ENCODE peak calls at places on chromosome 3, in eight cellular contexts. P is fibroblast of lung, K is H9, S is neuronal stem cell, Q is GM23248, L is HCT116, M is PC-9, U is K562. V is an unnamed sample.

GRCh38 chr3:74470313-74470712 is 144.1 kb downstream of the CNTN3 start:
- DNase-seq in P (no peak), K (no peak), S (no peak), Q (no peak), L (no peak), M (no peak), U (no peak), V (no peak)

GRCh38 chr3:88882121-88882520 is 225.3 kb upstream of the EPHA3 start:
- DNase-seq in P (no peak), K (no peak), S (no peak), Q (no peak), L (no peak), M (no peak), U (no peak), V (no peak)

GRCh38 chr3:112020653-112021052 is 13.9 kb upstream of the TMPRSS7 start:
- DNase-seq in P (no peak), K (no peak), S (peak), Q (no peak), L (no peak), M (no peak), U (no peak), V (no peak)

GRCh38 chr3:59133350-59133749 is 83.5 kb upstream of the CFAP20DC start:
- DNase-seq in P (peak), K (no peak), S (no peak), Q (peak), L (no peak), M (no peak), U (no peak), V (no peak)

GRCh38 chr3:5057857-5058324 is 64.2 kb upstream of the ARL8B start:
- DNase-seq in P (peak), K (peak), S (peak), Q (peak), L (peak), M (peak), U (peak), V (peak)

GRCh38 chr3:101646726-101647125 is 30.2 kb downstream of the ZBTB11 start:
- DNase-seq in P (peak), K (no peak), S (no peak), Q (peak), L (no peak), M (no peak), U (no peak), V (no peak)

GRCh38 chr3:37026851-37027250 is 33.5 kb downstream of the MLH1 start:
- DNase-seq in P (no peak), K (no peak), S (no peak), Q (no peak), L (no peak), M (no peak), U (no peak), V (no peak)

GRCh38 chr3:54951405-54951804 is 23.5 kb upstream of the LRTM1 start:
- DNase-seq in P (peak), K (peak), S (peak), Q (peak), L (no peak), M (no peak), U (peak), V (peak)

GRCh38 chr3:152773633-152774032 is 61.3 kb upstream of the P2RY1 start:
- DNase-seq in P (no peak), K (no peak), S (no peak), Q (no peak), L (no peak), M (no peak), U (no peak), V (no peak)

GRCh38 chr3:33360136-33360825 is 79.9 kb downstream of the UBP1 start:
- DNase-seq in P (peak), K (no peak), S (no peak), Q (peak), L (peak), M (peak), U (no peak), V (peak)

GRCh38 chr3:185320949-185321348 is 42.0 kb upstream of the MAP3K13 start:
- DNase-seq in P (no peak), K (no peak), S (no peak), Q (no peak), L (no peak), M (no peak), U (no peak), V (no peak)

GRCh38 chr3:53506110-53506762 is 11.8 kb downstream of the CACNA1D start:
- DNase-seq in P (no peak), K (no peak), S (no peak), Q (no peak), L (no peak), M (no peak), U (no peak), V (no peak)

GRCh38 chr3:25604107-25604805 is 60.5 kb downstream of the TOP2B start:
- DNase-seq in P (peak), K (no peak), S (no peak), Q (peak), L (no peak), M (peak), U (peak), V (peak)

DNA sequence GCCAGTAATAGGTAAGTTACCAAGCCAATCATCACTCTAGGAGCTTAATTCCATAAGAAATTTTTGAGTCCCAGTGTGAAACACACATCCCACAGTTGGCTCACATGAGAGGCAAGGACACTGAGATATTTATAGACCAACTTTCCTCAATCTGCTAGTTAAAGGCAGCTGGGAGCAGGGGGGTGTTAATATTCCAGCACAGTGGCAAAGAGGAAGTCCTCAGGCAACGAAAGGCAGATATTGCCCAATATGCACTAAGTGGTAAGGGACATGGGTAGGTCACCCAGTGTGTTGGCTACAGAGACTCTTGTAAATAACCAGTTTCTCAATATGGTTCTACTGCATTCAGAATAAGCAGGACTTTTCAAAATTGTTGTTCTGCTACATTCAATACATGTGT is 61.0 kb downstream of the TOP2B start:
- DNase-seq in P (peak), K (no peak), S (no peak), Q (peak), L (no peak), M (no peak), U (no peak), V (peak)
- H3K4me2 ChIP-seq in P (no peak), K (no peak), S (no peak), Q (peak), L (peak), M (no peak), U (no peak), V (no peak)

DNA sequence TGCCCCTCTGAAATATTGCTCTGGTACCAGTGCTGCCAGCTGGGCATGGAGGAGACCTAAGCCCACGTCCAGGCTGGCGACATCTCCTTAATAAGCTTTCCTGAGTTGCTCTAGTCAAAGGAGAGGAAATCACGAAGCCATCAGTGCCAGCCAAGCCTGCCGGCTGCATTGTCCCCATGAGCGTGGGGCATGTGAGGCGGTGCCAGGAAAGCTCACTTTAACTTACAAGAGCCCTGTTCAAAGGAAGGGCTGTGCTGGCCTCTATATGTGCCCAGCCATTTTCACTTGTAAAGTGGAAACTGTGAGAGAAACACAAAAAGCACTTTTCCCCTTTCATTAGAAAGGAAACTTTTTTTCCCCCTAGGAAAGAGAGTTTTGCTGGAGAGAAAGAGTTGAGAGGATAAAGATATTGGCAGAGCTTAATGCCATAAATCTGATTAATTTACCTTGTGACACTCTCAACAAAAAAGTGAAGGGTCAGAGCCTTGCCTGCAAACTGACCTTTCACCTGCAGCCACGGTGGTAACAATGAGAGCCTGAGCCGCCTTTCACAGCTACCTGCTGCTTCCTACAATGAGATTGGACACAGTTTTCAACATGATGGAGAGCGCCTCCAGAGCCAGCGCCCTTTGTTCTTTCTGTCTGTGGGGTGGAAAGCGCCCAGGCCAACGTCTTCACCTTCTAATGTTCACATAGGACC is 233.2 kb upstream of the HES1 start:
- DNase-seq in P (no peak), K (no peak), S (peak), Q (no peak), L (no peak), M (no peak), U (no peak), V (no peak)
- H3K4me2 ChIP-seq in P (no peak), K (no peak), S (peak), Q (no peak), L (no peak), M (peak), U (no peak), V (no peak)

GRCh38 chr3:147419731-147420360 is 10.7 kb downstream of the ZIC1 start:
- DNase-seq in P (no peak), K (no peak), S (no peak), Q (no peak), L (no peak), M (no peak), U (no peak), V (no peak)
- H3K4me2 ChIP-seq in P (no peak), K (peak), S (peak), Q (no peak), L (no peak), M (no peak), U (no peak), V (no peak)

GRCh38 chr3:96449341-96449740 is 365.1 kb upstream of the EPHA6 start:
- DNase-seq in P (no peak), K (no peak), S (no peak), Q (no peak), L (no peak), M (no peak), U (no peak), V (no peak)
- H3K4me2 ChIP-seq in P (no peak), K (no peak), S (no peak), Q (no peak), L (no peak), M (no peak), U (no peak), V (no peak)

GRCh38 chr3:141231101-141231922 is at the start of gene PXYLP1:
- DNase-seq in P (peak), K (peak), S (peak), Q (peak), L (peak), M (peak), U (peak), V (peak)
- H3K4me2 ChIP-seq in P (peak), K (peak), S (peak), Q (peak), L (peak), M (peak), U (peak), V (peak)

DNA sequence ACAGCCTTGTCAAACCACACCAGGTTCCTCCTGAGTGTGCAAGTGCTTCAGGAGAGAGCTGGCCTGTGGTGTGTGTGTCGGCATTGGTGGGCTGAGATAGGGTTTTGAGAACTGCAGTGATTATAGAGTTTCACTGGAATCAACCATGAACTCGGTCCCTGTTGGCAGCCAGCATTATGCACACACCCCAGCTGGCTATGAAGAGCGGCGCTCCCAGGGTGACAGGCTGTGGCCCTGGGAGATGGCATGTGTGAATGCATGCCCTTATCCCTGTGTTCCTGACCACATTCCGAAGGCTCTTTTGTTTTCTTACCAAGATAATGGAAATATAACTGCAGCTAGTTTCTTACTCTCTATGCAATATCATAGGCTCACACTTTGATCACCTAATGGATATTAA is 101.8 kb downstream of the SNRK start:
- DNase-seq in P (no peak), K (no peak), S (no peak), Q (no peak), L (no peak), M (no peak), U (no peak), V (no peak)
- H3K4me2 ChIP-seq in P (no peak), K (no peak), S (no peak), Q (no peak), L (no peak), M (no peak), U (no peak), V (no peak)

DNA sequence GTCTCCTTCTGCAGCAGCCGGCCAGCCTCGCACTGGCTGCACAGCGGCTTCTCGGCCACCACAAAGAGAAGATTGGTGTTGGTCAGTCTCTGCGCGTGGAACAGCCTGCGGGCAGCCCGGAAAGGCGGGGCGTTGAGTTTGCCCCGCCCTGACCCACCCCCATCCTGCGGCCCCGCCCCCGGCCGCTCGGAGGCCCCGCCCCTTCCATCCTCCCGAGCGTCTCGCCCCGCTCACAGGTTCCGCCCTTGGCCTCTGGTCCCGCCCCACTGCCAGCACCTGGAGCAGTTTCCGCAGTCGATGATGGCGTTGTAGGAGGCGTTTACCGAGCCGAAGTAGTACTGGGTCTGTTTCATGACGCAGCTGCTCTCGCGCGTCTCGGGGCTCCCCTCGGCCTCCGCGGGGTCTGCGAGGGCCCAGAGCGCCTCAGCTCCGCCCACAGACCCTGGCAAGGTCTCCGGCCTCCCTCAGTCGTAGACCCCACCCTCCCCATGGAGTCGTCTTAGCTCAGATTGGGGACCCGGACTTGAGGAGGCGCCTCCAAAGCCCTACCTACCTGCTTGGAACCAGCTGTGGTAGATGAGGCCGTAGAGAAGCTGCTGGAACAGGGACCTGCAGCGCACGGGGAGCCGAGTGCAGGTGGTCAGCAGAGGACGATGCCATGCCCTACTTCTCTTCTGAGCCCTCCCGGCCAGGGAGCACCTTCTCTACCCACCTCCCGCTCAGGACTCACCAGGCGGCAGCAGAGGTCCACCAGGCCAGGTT is 5.9 kb upstream of the TMEM115 start:
- DNase-seq in P (peak), K (peak), S (peak), Q (peak), L (peak), M (no peak), U (peak), V (peak)
- H3K4me2 ChIP-seq in P (peak), K (peak), S (peak), Q (peak), L (peak), M (no peak), U (peak), V (peak)

GRCh38 chr3:126582286-126582685 is 23.6 kb upstream of the C3orf22 start:
- DNase-seq in P (no peak), K (no peak), S (no peak), Q (no peak), L (no peak), M (no peak), U (no peak), V (no peak)
- H3K4me2 ChIP-seq in P (no peak), K (no peak), S (no peak), Q (no peak), L (no peak), M (no peak), U (no peak), V (no peak)

GRCh38 chr3:45571969-45572368 is 22.6 kb upstream of the LIMD1 start:
- DNase-seq in P (no peak), K (no peak), S (no peak), Q (no peak), L (no peak), M (no peak), U (no peak), V (no peak)
- H3K4me2 ChIP-seq in P (no peak), K (peak), S (no peak), Q (no peak), L (no peak), M (peak), U (no peak), V (no peak)

GRCh38 chr3:183897606-183898384 is 13.1 kb upstream of the PARL start:
- DNase-seq in P (no peak), K (no peak), S (no peak), Q (no peak), L (no peak), M (no peak), U (peak), V (no peak)
- H3K4me2 ChIP-seq in P (no peak), K (no peak), S (no peak), Q (no peak), L (no peak), M (no peak), U (no peak), V (no peak)

V was measured in mesenchymal stem cell.